ENCODE peak calls at places on chromosomes 11 and 22, in five cellular contexts. O is PC-3; Z is left colon; A is transverse colon; E is CD4-positive, CD25-positive, alpha-beta regulatory T cell. F is an unnamed sample.

GRCh38 chr11:114346709-114347141 is 50.5 kb downstream of the NNMT start:
- DNase-seq in O (peak), E (peak), A (no peak), Z (no peak), F (peak)

GRCh38 chr11:95088946-95089619 is 563 bp upstream of the ENDOD1 start:
- DNase-seq in O (no peak), Z (no peak), A (no peak), E (peak), F (no peak)

GRCh38 chr22:49621601-49622210 is 206.0 kb downstream of the BRD1 start:
- DNase-seq in E (no peak), O (no peak), Z (no peak), A (no peak), F (no peak)

GRCh38 chr22:31504282-31504681 is 7.9 kb downstream of the SFI1 start:
- DNase-seq in E (no peak), O (peak), A (no peak), Z (no peak), F (no peak)

GRCh38 chr11:6469599-6469998 is 4.1 kb downstream of the TRIM3 start:
- DNase-seq in Z (no peak), A (no peak), O (no peak), E (no peak), F (peak)

GRCh38 chr11:27716850-27717249 is 16.6 kb upstream of the BDNF start:
- DNase-seq in E (no peak), A (no peak), O (peak), Z (no peak), F (no peak)

GRCh38 chr11:111173221-111173620 is 72.3 kb upstream of the POU2AF2 start:
- DNase-seq in Z (no peak), O (no peak), E (no peak), A (no peak), F (no peak)

GRCh38 chr22:20107471-20107901 is 8.4 kb upstream of the RANBP1 start:
- DNase-seq in E (no peak), A (no peak), Z (no peak), O (no peak), F (no peak)

GRCh38 chr11:16321148-16321547 is 35.2 kb downstream of the SOX6 start:
- DNase-seq in A (no peak), Z (no peak), E (no peak), O (no peak), F (no peak)

GRCh38 chr11:106482920-106483761 is 405.7 kb downstream of the AASDHPPT start:
- DNase-seq in A (no peak), O (peak), E (no peak), Z (no peak), F (no peak)

GRCh38 chr11:99687320-99687719 is 666.6 kb downstream of the CNTN5 start:
- DNase-seq in A (no peak), E (no peak), Z (no peak), O (peak), F (no peak)

GRCh38 chr11:105181100-105181499 is 41.5 kb upstream of the CARD18 start:
- DNase-seq in A (no peak), E (no peak), Z (no peak), O (peak), F (peak)

F was measured in small intestine.